ENCODE peak calls at places on chromosome 2, in four cellular contexts. U is sigmoid colon, P is breast epithelium, S is HepG2. Y is an unnamed sample.

GRCh38 chr2:101983928-101984327 is 7.8 kb upstream of the IL1R2 start:
- DNase-seq in S (peak), U (no peak), P (no peak), Y (no peak)

GRCh38 chr2:5982911-5983310 is 290.7 kb downstream of the SOX11 start:
- DNase-seq in S (no peak), U (no peak), P (no peak), Y (no peak)

GRCh38 chr2:111173338-111173737 is 52.6 kb downstream of the BCL2L11 start:
- DNase-seq in S (no peak), U (no peak), P (no peak), Y (no peak)

GRCh38 chr2:144583741-144584453 is 64.0 kb upstream of the ZEB2 start:
- DNase-seq in U (no peak), S (no peak), P (no peak), Y (no peak)

GRCh38 chr2:40348038-40348437 is 103.9 kb downstream of the SLC8A1 start:
- DNase-seq in S (no peak), P (no peak), U (no peak), Y (no peak)

GRCh38 chr2:148642891-148643416 is 1.6 kb upstream of the EPC2 start:
- DNase-seq in S (no peak), P (no peak), U (no peak), Y (no peak)

GRCh38 chr2:30784682-30785081 is 22.6 kb downstream of the CAPN13 start:
- DNase-seq in P (no peak), U (no peak), S (no peak), Y (peak)

GRCh38 chr2:135742307-135742838 is 718 bp downstream of the UBXN4 start:
- DNase-seq in S (peak), P (no peak), U (no peak), Y (peak)

GRCh38 chr2:186126181-186126580 is 359.9 kb upstream of the ZC3H15 start:
- DNase-seq in U (no peak), S (no peak), P (no peak), Y (no peak)

GRCh38 chr2:222656544-222657446 is 903 bp upstream of the FARSB start:
- DNase-seq in U (no peak), S (no peak), P (no peak), Y (no peak)

GRCh38 chr2:62561586-62561985 is 55.6 kb upstream of the TMEM17 start:
- DNase-seq in U (no peak), P (no peak), S (no peak), Y (no peak)

GRCh38 chr2:148251993-148252392 is 231.1 kb downstream of the MBD5 start:
- DNase-seq in U (no peak), S (peak), P (no peak), Y (no peak)

GRCh38 chr2:46379213-46380037 is 82.2 kb downstream of the EPAS1 start:
- DNase-seq in U (no peak), P (no peak), S (no peak), Y (no peak)

GRCh38 chr2:211181626-211182025 is 625.2 kb downstream of the CPS1 start:
- DNase-seq in S (peak), U (no peak), P (no peak), Y (no peak)

GRCh38 chr2:219308142-219309093 is 783 bp downstream of the PTPRN start:
- DNase-seq in U (no peak), S (peak), P (no peak), Y (no peak)

GRCh38 chr2:217661378-217661777 is 341.4 kb downstream of the TNS1 start:
- DNase-seq in P (no peak), U (no peak), S (no peak), Y (no peak)

GRCh38 chr2:240464514-240465241 is 29.2 kb downstream of the GPC1 start:
- DNase-seq in S (no peak), P (no peak), U (peak), Y (no peak)

GRCh38 chr2:236577481-236578410 is 8.1 kb downstream of the ACKR3 start:
- DNase-seq in S (no peak), U (peak), P (no peak), Y (peak)

GRCh38 chr2:68046642-68047240 is 16.1 kb downstream of the C1D start:
- DNase-seq in U (no peak), S (no peak), P (no peak), Y (no peak)

GRCh38 chr2:148967484-148967883 is 71.0 kb upstream of the LYPD6B start:
- DNase-seq in S (no peak), P (no peak), U (no peak), Y (no peak)

GRCh38 chr2:37655442-37655841 is 16.0 kb downstream of the CDC42EP3 start:
- DNase-seq in P (no peak), U (no peak), S (no peak), Y (no peak)
- H3K4me3 ChIP-seq in P (no peak), U (no peak), S (no peak), Y (no peak)

DNA sequence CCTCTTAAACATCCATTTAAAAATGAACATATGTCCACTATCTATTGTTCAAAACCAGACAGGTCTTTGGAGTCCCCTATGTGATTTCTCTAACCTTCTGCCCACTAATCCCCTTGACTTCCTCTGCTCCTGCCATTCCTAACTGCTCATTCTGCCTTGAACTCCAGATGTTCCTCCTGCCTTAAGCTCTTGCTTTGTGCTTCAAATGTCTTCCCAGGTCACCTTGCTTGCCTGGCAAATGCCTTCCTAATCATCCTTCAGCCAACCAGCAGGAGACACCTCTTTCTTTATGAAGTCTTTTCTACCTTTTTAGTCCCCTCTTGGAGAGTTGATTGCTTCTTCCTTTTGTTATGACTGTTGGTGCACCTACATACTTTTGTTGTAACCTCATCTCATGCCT is 1043.0 kb upstream of the CHAC2 start:
- DNase-seq in U (no peak), S (no peak), P (no peak), Y (no peak)
- TF ChIP-seq CTCF in U (no peak), S (no peak), P (no peak), Y (no peak)

DNA sequence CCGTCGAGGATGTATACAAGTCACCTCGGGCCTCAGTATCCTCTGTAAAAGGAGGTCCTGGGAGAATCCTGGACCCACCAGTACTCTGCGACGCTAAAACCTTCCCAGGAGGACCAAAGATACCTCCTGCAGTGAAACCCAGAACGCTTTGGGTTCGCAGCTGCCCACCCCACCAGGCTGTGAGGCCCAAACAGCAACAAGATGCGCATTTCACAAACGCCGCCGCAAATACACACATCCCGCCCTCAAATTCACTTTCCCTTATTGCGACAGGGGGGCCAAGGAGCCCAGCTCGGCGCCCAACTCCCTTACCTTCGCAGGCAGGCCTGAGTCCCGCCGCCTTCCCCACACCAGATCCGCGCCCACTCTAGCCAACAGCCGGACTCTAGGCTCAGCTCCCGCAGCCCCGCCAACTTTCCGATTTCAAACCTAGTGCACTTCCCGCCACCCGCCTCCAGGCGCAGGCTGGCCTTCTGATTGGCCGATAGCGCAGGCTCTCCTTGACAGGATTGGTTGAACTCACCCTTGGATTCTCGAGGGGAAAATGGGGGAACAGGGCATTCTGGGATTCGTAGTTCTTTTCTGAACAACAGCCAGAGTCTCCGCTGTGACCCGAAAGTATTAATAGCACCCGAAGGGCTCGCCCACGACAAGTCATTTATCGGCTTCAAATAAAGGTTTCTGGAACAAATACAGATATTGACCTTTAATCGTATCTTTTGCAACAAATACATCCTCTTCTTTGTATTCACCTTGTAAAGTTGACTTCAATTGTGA is at the start of gene SPC25:
- DNase-seq in S (peak), U (peak), P (peak), Y (peak)
- TF ChIP-seq POLR2A in S (peak), U (no peak), P (no peak), Y (no peak)

GRCh38 chr2:15708161-15708560 is 116.5 kb downstream of the DDX1 start:
- DNase-seq in U (no peak), S (no peak), P (no peak), Y (no peak)

GRCh38 chr2:15705310-15705709 is 113.6 kb downstream of the DDX1 start:
- DNase-seq in S (no peak), P (no peak), U (no peak), Y (no peak)

GRCh38 chr2:15706424-15706823 is 114.8 kb downstream of the DDX1 start:
- DNase-seq in S (no peak), U (no peak), P (no peak), Y (no peak)

GRCh38 chr2:15705839-15706386 is 114.2 kb downstream of the DDX1 start:
- DNase-seq in S (no peak), P (no peak), U (no peak), Y (no peak)

DNA sequence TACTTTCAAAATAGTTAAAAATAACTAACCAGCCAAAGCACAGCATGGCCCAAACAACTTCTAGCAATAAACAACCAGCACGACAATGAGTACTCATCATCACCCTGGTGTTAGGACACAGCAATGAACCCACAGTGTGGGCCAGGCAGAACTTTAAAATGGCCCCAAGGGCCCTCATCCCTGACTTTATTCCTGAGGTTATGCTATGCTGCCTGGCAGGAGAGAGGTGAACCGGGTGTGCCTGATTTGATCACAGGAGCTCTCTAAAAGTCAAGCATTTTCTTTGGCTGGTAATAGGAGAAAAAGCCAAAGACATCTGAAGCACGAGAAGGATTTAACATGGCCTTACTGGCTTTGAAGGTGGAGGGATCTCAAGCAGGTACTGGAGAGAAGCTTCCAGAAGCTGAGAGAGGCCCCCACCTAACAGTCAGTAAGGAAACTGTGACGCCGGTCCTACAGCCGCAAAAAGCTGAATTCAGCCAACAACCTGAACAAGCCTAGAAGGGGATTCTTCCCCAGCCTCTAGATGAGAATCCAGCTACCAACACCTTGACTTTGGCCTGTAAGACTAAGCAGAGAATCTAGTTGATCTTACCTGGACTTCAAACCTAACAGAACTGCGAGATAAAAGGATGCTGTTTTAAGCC is 115.4 kb downstream of the DDX1 start:
- DNase-seq in S (no peak), P (no peak), U (no peak), Y (no peak)
- H3K4me3 ChIP-seq in S (no peak), P (no peak), U (no peak), Y (no peak)

GRCh38 chr2:33746401-33746800 is 147.3 kb upstream of the FAM98A start:
- DNase-seq in P (no peak), U (no peak), S (no peak), Y (no peak)
- TF ChIP-seq CTCF in P (no peak), U (no peak), S (no peak), Y (no peak)

GRCh38 chr2:207621640-207622039 is 3.6 kb downstream of the METTL21A start:
- DNase-seq in U (no peak), S (no peak), P (no peak), Y (no peak)

GRCh38 chr2:207619764-207620203 is 5.4 kb downstream of the METTL21A start:
- DNase-seq in U (no peak), S (peak), P (no peak), Y (no peak)

GRCh38 chr2:207625014-207625755 is at the start of gene METTL21A:
- DNase-seq in S (peak), U (peak), P (peak), Y (peak)

GRCh38 chr2:207629553-207629952 is 4.4 kb upstream of the METTL21A start:
- DNase-seq in U (no peak), S (no peak), P (no peak), Y (no peak)

DNA sequence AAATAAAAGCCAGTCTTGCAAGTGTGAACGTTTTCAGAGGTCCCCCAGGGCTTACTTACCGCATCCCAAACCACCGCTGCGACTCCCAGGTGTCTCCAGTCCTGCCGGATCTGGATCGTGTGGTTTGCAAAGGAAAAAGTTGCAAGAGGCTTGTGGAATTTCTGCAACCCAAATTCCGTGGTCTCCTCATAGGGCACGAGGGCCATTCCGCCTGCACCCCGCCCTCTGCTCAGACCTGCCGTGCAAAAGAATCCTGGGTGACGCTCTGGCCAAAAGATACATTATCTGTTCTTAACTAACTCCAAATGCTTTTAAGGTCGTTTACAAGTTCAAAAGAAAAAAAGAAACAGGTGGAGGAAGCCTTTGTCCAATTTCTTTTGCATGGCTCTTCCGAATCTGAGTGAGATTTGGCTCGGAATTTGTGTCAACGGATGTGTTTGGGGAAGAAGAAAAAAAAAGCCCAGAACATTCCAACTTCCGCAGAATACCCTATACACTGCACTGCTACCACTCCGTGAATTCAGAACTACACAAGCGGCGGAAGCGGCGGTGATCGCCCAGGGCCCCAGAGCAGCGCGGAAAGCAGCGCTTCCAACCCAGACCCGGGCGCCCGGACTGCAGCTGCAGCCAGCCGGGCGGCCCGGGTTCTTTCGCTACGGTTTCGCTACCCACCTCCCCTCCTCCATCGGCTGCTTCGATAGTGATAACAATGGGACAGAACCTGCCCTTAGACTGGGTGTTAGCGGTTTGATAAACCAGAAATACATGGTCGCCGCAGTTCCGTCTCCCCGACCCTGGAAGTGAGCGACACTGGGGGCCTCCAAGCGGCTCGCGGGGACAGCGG is 802 bp downstream of the METTL21A start:
- DNase-seq in P (peak), U (peak), S (peak), Y (peak)
- TF ChIP-seq POLR2A in P (no peak), U (peak), S (peak), Y (no peak)

GRCh38 chr2:15941483-15941853 is 1.1 kb downstream of the MYCN start:
- DNase-seq in S (no peak), P (no peak), U (no peak), Y (no peak)
- H3K4me3 ChIP-seq in S (no peak), P (peak), U (no peak), Y (no peak)

DNA sequence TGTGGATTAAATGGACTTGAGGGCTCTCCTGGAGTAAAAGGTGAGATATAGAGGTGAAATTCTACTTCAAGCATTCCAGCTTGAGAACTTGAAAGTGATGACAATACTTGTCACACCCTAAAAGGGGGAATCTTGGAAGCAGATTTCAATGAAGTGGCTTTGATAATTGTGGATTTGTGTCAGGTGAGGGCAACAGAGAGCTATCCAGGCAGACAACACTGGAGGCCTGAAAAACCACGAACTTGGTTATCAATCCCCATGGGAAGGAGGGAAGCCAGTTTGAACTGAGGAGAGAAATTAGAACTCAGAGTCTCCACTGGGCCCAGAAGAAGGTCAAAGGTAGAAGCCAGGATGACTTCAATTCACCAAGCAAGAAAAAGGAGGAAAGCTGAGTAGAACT is 263.9 kb downstream of the FIGN start:
- DNase-seq in S (peak), P (no peak), U (no peak), Y (no peak)
- TF ChIP-seq CTCF in S (peak), P (no peak), U (no peak), Y (no peak)

Y was measured in lower leg skin.